ENCODE peak calls at places on chromosomes 4 and X, in nine cellular contexts. D is SK-N-SH, F is GM23338, I is HCT116, Q is Panc1, N is stomach, P is HepG2, L is prostate gland, O is upper lobe of left lung. A is an unnamed sample.

GRCh38 chr4:4461850-4462249 is 74.9 kb downstream of the NSG1 start:
- DNase-seq in L (no peak), Q (no peak), I (no peak), D (peak), O (peak), N (peak), F (no peak), P (peak), A (no peak)

GRCh38 chrX:131762802-131763234 is 218.9 kb downstream of the OR13H1 start:
- DNase-seq in F (peak), D (peak), O (no peak), L (no peak), Q (peak), I (no peak), N (peak), P (no peak), A (no peak)

GRCh38 chrX:18935893-18936292 is 48.0 kb downstream of the PHKA2 start:
- DNase-seq in N (no peak), Q (no peak), F (no peak), L (no peak), O (no peak), I (no peak), P (no peak), D (no peak), A (no peak)

GRCh38 chr4:89906787-89907521 is 12.3 kb downstream of the MMRN1 start:
- DNase-seq in D (no peak), I (no peak), L (no peak), F (no peak), N (no peak), Q (no peak), O (no peak), P (no peak), A (no peak)

GRCh38 chr4:159235779-159236368 is 133.0 kb downstream of the RAPGEF2 start:
- DNase-seq in F (no peak), Q (no peak), L (no peak), D (no peak), O (no peak), N (no peak), P (peak), I (no peak), A (no peak)

GRCh38 chr4:80180743-80181142 is 16.6 kb upstream of the PRDM8 start:
- DNase-seq in Q (no peak), D (no peak), I (no peak), O (no peak), N (no peak), P (no peak), L (no peak), F (no peak), A (no peak)

GRCh38 chr4:162241857-162242256 is 78.1 kb upstream of the FSTL5 start:
- DNase-seq in L (no peak), D (no peak), N (no peak), O (no peak), F (no peak), I (no peak), Q (no peak), P (peak), A (no peak)

GRCh38 chr4:81648576-81649272 is 177.0 kb upstream of the RASGEF1B start:
- DNase-seq in I (no peak), O (no peak), D (no peak), P (no peak), L (no peak), N (no peak), F (no peak), Q (no peak), A (no peak)

GRCh38 chrX:67545772-67546495 is 2.1 kb downstream of the AR start:
- DNase-seq in I (no peak), D (peak), P (no peak), N (no peak), Q (no peak), F (peak), O (peak), L (peak), A (no peak)

GRCh38 chr4:136329042-136329662 is 1203.1 kb downstream of the PCDH18 start:
- DNase-seq in D (no peak), O (no peak), N (no peak), Q (no peak), P (no peak), L (no peak), F (peak), I (no peak), A (no peak)

GRCh38 chr4:109278594-109279031 is 23.8 kb downstream of the COL25A1 start:
- DNase-seq in I (no peak), F (no peak), O (no peak), D (no peak), N (no peak), P (no peak), Q (no peak), L (no peak), A (no peak)

GRCh38 chr4:77126844-77127614 is 30.0 kb upstream of the CCNG2 start:
- DNase-seq in Q (no peak), F (no peak), D (no peak), L (no peak), O (no peak), I (no peak), P (no peak), N (no peak), A (no peak)

GRCh38 chr4:108834787-108835384 is 72.0 kb upstream of the ETNPPL start:
- DNase-seq in N (no peak), F (peak), I (peak), D (peak), L (no peak), P (peak), Q (no peak), O (no peak), A (no peak)

GRCh38 chrX:50787099-50787498 is 26.9 kb downstream of the SHROOM4 start:
- DNase-seq in Q (no peak), D (no peak), N (no peak), O (no peak), I (no peak), F (no peak), L (no peak), P (no peak), A (no peak)

GRCh38 chrX:2334237-2334636 is 166.5 kb downstream of the DHRSX start:
- DNase-seq in O (no peak), D (no peak), I (no peak), Q (no peak), F (no peak), L (no peak), P (no peak), N (no peak), A (no peak)

GRCh38 chrX:25131055-25131454 is 115.3 kb upstream of the ARX start:
- DNase-seq in O (no peak), L (no peak), P (no peak), Q (no peak), F (no peak), I (no peak), D (no peak), N (no peak), A (no peak)

GRCh38 chr4:125314676-125315570 is at the start of gene FAT4:
- DNase-seq in O (peak), N (peak), Q (no peak), D (peak), L (peak), P (peak), I (peak), F (peak), A (no peak)

GRCh38 chrX:42538405-42538804 is 239.6 kb downstream of the PPP1R2C start:
- DNase-seq in Q (no peak), F (no peak), L (no peak), P (peak), D (no peak), O (no peak), I (no peak), N (no peak), A (no peak)

GRCh38 chr4:7757501-7758443 is 181.9 kb downstream of the AFAP1 start:
- DNase-seq in P (no peak), N (no peak), I (no peak), D (no peak), L (peak), O (no peak), Q (no peak), F (no peak), A (no peak)

DNA sequence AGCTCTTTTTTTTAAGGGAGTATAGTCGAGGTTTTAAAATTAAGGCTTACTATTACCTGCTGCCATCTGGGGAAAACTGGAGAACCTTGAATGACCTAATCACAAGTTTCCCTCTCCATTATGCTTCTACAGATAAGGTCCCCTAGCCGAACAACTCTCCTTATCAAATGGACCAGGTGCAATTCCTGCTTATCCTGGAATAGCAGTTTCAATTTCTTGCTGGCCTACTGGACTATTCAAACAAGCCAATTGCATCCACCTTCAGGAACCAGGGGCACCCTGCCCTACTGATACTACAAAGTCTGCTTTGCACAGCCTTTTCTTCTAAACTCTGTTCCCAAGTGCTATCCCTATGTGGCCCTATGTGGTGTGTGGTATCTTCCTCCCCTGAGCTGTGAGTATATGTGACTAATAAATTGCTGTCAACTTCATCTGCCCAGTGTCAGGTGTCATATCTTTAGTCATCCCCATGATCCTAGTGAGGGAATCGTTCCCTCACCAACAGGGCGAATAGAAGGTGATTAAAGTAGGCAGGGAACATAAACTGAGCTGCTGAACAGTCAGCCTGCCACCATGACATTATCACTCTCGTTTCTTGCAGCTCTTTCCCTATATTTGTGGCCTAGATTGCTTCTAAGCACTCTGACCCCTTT is 128.5 kb downstream of the ATG4A start:
- DNase-seq in F (no peak), N (no peak), O (no peak), Q (no peak), I (no peak), L (no peak), P (no peak), D (no peak), A (no peak)
- TF ChIP-seq POLR2AphosphoS5 in F (no peak), N (no peak), O (no peak), Q (no peak), I (no peak), L (no peak), P (no peak), D (no peak), A (no peak)

GRCh38 chr4:118351851-118352827 is 664 bp downstream of the PRSS12 start:
- DNase-seq in D (peak), I (peak), O (peak), L (no peak), F (peak), P (peak), Q (no peak), N (peak), A (no peak)
- H3K4me3 ChIP-seq in D (peak), I (peak), O (peak), L (peak), F (peak), P (peak), Q (peak), N (peak), A (peak)

DNA sequence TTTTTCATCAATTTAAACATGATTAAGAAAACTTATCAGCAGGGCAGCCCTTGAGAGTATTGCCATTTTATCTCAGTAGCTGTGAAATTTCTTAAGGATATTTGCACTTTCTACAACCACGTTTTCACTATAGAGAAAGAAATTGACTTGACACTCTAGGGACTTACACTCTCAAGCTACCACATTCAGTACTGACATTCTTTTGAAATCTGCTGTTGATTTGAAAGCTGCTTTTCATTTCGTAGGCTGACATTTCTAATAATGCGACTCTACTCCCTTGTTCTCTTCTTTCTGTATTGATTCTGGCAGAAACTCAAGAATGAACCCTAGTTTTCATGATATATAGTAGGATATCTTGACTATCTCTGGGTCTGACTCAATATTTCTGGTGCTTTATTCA is 13.6 kb upstream of the GRXCR1 start:
- DNase-seq in F (no peak), N (no peak), O (no peak), D (no peak), P (no peak), L (no peak), I (no peak), Q (no peak), A (no peak)
- TF ChIP-seq POLR2AphosphoS5 in F (no peak), N (no peak), O (no peak), D (no peak), P (no peak), L (no peak), I (no peak), Q (no peak), A (no peak)

DNA sequence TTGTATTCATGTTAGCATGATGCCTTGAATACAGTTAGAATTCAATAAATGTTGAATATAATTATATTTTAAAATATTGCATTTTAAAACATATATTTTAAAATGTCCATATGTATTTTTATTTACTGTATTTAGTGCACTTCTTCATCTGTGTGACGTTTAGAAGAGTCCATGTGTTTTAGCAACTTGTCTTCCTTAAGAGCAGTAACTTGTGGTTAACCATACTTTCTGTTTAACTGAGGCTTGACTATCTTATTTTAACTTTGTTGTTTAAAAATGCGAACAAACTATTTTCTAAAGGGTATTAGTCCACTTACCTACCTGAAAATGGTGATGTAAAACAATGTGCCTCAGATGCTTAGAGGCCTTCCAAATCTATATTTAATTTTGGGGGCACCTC is 858 bp downstream of the DMP1 start:
- DNase-seq in Q (no peak), N (no peak), O (no peak), D (no peak), L (no peak), F (no peak), P (no peak), I (no peak), A (no peak)
- H3K4me3 ChIP-seq in Q (no peak), N (no peak), O (no peak), D (no peak), L (no peak), F (no peak), P (no peak), I (no peak), A (no peak)